ENCODE peak calls at places on chromosomes 16 and 17, in six cellular contexts. Z is CD8-positive, alpha-beta T cell; R is lower leg skin; C is cardiac septum; J is mesenchymal stem cell; W is MM.1S. L is an unnamed sample.

GRCh38 chr16:89344846-89345577 is 127.5 kb downstream of the ZNF778 start:
- DNase-seq in Z (no peak), R (no peak), C (no peak), J (no peak), W (no peak), L (no peak)

GRCh38 chr17:80999224-81000088 is 7.8 kb downstream of the CHMP6 start:
- DNase-seq in Z (no peak), R (no peak), C (no peak), J (no peak), W (no peak), L (no peak)

GRCh38 chr16:81868057-81868748 is 89.1 kb downstream of the PLCG2 start:
- DNase-seq in Z (no peak), R (no peak), C (no peak), J (no peak), W (no peak), L (no peak)

GRCh38 chr17:73508057-73508930 is 136.0 kb downstream of the SDK2 start:
- DNase-seq in Z (no peak), R (no peak), C (no peak), J (no peak), W (no peak), L (no peak)

GRCh38 chr16:19044781-19045180 is 22.6 kb upstream of the COQ7 start:
- DNase-seq in Z (no peak), R (no peak), C (no peak), J (no peak), W (no peak), L (no peak)

GRCh38 chr16:1784977-1785845 is 2.5 kb downstream of the NUBP2 start:
- DNase-seq in Z (no peak), R (no peak), C (no peak), J (no peak), W (no peak), L (no peak)

GRCh38 chr17:41823580-41823979 is 10.8 kb downstream of the FKBP10 start:
- DNase-seq in Z (no peak), R (no peak), C (no peak), J (no peak), W (no peak), L (no peak)

GRCh38 chr16:15510992-15511391 is 76.6 kb downstream of the BMERB1 start:
- DNase-seq in Z (no peak), R (no peak), C (no peak), J (no peak), W (no peak), L (no peak)

GRCh38 chr17:43734376-43734775 is 24.2 kb downstream of the SOST start:
- DNase-seq in Z (no peak), R (no peak), C (no peak), J (no peak), W (no peak), L (no peak)

GRCh38 chr17:40086150-40087044 is 14.0 kb downstream of the NR1D1 start:
- DNase-seq in Z (peak; percentile 77), R (peak; percentile 16), C (no peak), J (peak; percentile 52), W (peak; percentile 34), L (no peak)

GRCh38 chr17:57004944-57005579 is 27.1 kb downstream of the SCPEP1 start:
- DNase-seq in Z (no peak), R (no peak), C (no peak), J (no peak), W (peak; percentile 70), L (no peak)

GRCh38 chr17:79615926-79616325 is 5.1 kb upstream of the RBFOX3 start:
- DNase-seq in Z (no peak), R (no peak), C (no peak), J (no peak), W (no peak), L (no peak)

GRCh38 chr16:23640669-23640958 is 496 bp downstream of the PALB2 start:
- DNase-seq in Z (no peak), R (no peak), C (no peak), J (no peak), W (no peak), L (no peak)

GRCh38 chr16:84648595-84649510 is 542 bp downstream of the KLHL36 start:
- DNase-seq in Z (peak; percentile 62), R (peak; percentile 30), C (peak; percentile 83), J (peak; percentile 51), W (peak; percentile 30), L (no peak)

GRCh38 chr17:65064452-65065019 is 8.0 kb upstream of the GNA13 start:
- DNase-seq in Z (no peak), R (peak; percentile 56), C (no peak), J (peak; percentile 84), W (no peak), L (no peak)

GRCh38 chr17:1529863-1530262 is 13.5 kb upstream of the INPP5K start:
- DNase-seq in Z (no peak), R (no peak), C (no peak), J (no peak), W (peak; percentile 29), L (no peak)

GRCh38 chr17:62134397-62134796 is 69.3 kb upstream of the MED13 start:
- DNase-seq in Z (no peak), R (no peak), C (no peak), J (peak; percentile 19), W (no peak), L (no peak)

GRCh38 chr16:11949527-11949926 is 7.7 kb upstream of the NPIPB2 start:
- DNase-seq in Z (no peak), R (peak; percentile 21), C (no peak), J (peak; percentile 62), W (peak; percentile 75), L (peak; percentile 30)

GRCh38 chr16:66188786-66189725 is 177.4 kb upstream of the CDH5 start:
- DNase-seq in Z (no peak), R (no peak), C (no peak), J (no peak), W (no peak), L (no peak)

GRCh38 chr17:66746736-66747135 is 88.2 kb upstream of the CACNG5 start:
- DNase-seq in Z (no peak), R (no peak), C (no peak), J (no peak), W (no peak), L (no peak)

GRCh38 chr17:80478487-80479245 is 2.3 kb upstream of the NPTX1 start:
- DNase-seq in Z (no peak), R (no peak), C (no peak), J (no peak), W (no peak), L (no peak)

GRCh38 chr16:89357460-89357859 is 132.9 kb downstream of the ANKRD11 start:
- DNase-seq in Z (no peak), R (no peak), C (peak; percentile 83), J (peak; percentile 32), W (no peak), L (peak; percentile 26)

GRCh38 chr17:17766351-17767095 is 70.3 kb downstream of the SREBF1 start:
- DNase-seq in Z (no peak), R (no peak), C (no peak), J (no peak), W (no peak), L (no peak)

GRCh38 chr16:17389392-17389791 is 81.4 kb downstream of the XYLT1 start:
- DNase-seq in Z (no peak), R (no peak), C (peak; percentile 20), J (no peak), W (no peak), L (no peak)

GRCh38 chr17:40610359-40610758 is 37.3 kb downstream of the SMARCE1 start:
- DNase-seq in Z (no peak), R (no peak), C (no peak), J (no peak), W (no peak), L (no peak)

L was measured in neuronal stem cell.